ENCODE peak calls at places on chromosomes 13 and 19, in five cellular contexts. One of them, this sample, is unnamed. For H3K4me1, the result is how much of the 10 kb centered on the place peaks cover.

GRCh38 chr13:113951246-113951999 is 22.5 kb downstream of the C13orf46 start:
- DNase-seq in esophagus squamous epithelium: peak
- DNase-seq in fibroblast of lung: peak
- DNase-seq in PC-9: peak
- DNase-seq in breast epithelium: peak
- DNase-seq in this sample: no peak

GRCh38 chr19:6744381-6745288 is 5.2 kb downstream of the TRIP10 start:
- DNase-seq in breast epithelium: peak
- DNase-seq in fibroblast of lung: peak
- DNase-seq in PC-9: peak
- DNase-seq in esophagus squamous epithelium: no peak
- DNase-seq in this sample: peak

GRCh38 chr13:114088863-114089262 is 43.6 kb downstream of the RASA3 start:
- DNase-seq in fibroblast of lung: no peak
- DNase-seq in breast epithelium: no peak
- DNase-seq in esophagus squamous epithelium: no peak
- DNase-seq in PC-9: no peak
- DNase-seq in this sample: no peak

GRCh38 chr13:22060187-22060586 is 389.3 kb downstream of the FGF9 start:
- DNase-seq in esophagus squamous epithelium: no peak
- DNase-seq in fibroblast of lung: no peak
- DNase-seq in PC-9: no peak
- DNase-seq in breast epithelium: no peak
- DNase-seq in this sample: no peak

GRCh38 chr19:10518444-10519361 is 1.5 kb upstream of the S1PR5 start:
- DNase-seq in PC-9: no peak
- DNase-seq in esophagus squamous epithelium: no peak
- DNase-seq in fibroblast of lung: no peak
- DNase-seq in breast epithelium: no peak
- DNase-seq in this sample: no peak

GRCh38 chr19:45526143-45526542 is 18.9 kb downstream of the VASP start:
- DNase-seq in esophagus squamous epithelium: no peak
- DNase-seq in fibroblast of lung: peak
- DNase-seq in breast epithelium: peak
- DNase-seq in PC-9: peak
- DNase-seq in this sample: no peak

GRCh38 chr13:50069255-50069654 is 54.0 kb downstream of the KCNRG start:
- DNase-seq in fibroblast of lung: peak
- DNase-seq in PC-9: no peak
- DNase-seq in breast epithelium: no peak
- DNase-seq in esophagus squamous epithelium: no peak
- DNase-seq in this sample: no peak

GRCh38 chr19:40596608-40597328 is 4.4 kb upstream of the LTBP4 start:
- DNase-seq in breast epithelium: no peak
- DNase-seq in fibroblast of lung: peak
- DNase-seq in esophagus squamous epithelium: no peak
- DNase-seq in PC-9: peak
- DNase-seq in this sample: no peak

GRCh38 chr13:97125810-97126738 is 96.1 kb upstream of the MBNL2 start:
- DNase-seq in PC-9: peak
- DNase-seq in breast epithelium: no peak
- DNase-seq in fibroblast of lung: no peak
- DNase-seq in esophagus squamous epithelium: no peak
- DNase-seq in this sample: no peak

GRCh38 chr19:7874080-7874856 is at the start of gene PRR36:
- DNase-seq in esophagus squamous epithelium: no peak
- DNase-seq in breast epithelium: peak
- DNase-seq in fibroblast of lung: no peak
- DNase-seq in PC-9: peak
- DNase-seq in this sample: no peak

GRCh38 chr19:14147797-14148605 is 11.6 kb upstream of the ASF1B start:
- DNase-seq in esophagus squamous epithelium: no peak
- DNase-seq in breast epithelium: peak
- DNase-seq in PC-9: peak
- DNase-seq in fibroblast of lung: peak
- DNase-seq in this sample: no peak

GRCh38 chr19:47379398-47379938 is 30.4 kb downstream of the DHX34 start:
- DNase-seq in esophagus squamous epithelium: no peak
- DNase-seq in fibroblast of lung: no peak
- DNase-seq in breast epithelium: no peak
- DNase-seq in PC-9: no peak
- DNase-seq in this sample: no peak

GRCh38 chr13:82822935-82823334 is 1059.3 kb downstream of the SLITRK1 start:
- DNase-seq in esophagus squamous epithelium: no peak
- DNase-seq in fibroblast of lung: no peak
- DNase-seq in breast epithelium: no peak
- DNase-seq in PC-9: no peak
- DNase-seq in this sample: no peak

GRCh38 chr13:75145926-75146325 is 336.0 kb downstream of the TBC1D4 start:
- DNase-seq in PC-9: no peak
- DNase-seq in breast epithelium: no peak
- DNase-seq in fibroblast of lung: peak
- DNase-seq in esophagus squamous epithelium: no peak
- DNase-seq in this sample: no peak

GRCh38 chr19:23521471-23521870 is 126.2 kb upstream of the ZNF91 start:
- DNase-seq in fibroblast of lung: no peak
- DNase-seq in PC-9: no peak
- DNase-seq in breast epithelium: no peak
- DNase-seq in esophagus squamous epithelium: no peak
- DNase-seq in this sample: peak

GRCh38 chr13:92843549-92843948 is 383.1 kb upstream of the GPC6 start:
- DNase-seq in esophagus squamous epithelium: no peak
- DNase-seq in PC-9: no peak
- DNase-seq in breast epithelium: no peak
- DNase-seq in fibroblast of lung: peak
- DNase-seq in this sample: no peak

GRCh38 chr13:113792821-113793717 is 34.0 kb downstream of the TMEM255B start:
- DNase-seq in PC-9: no peak
- DNase-seq in esophagus squamous epithelium: no peak
- DNase-seq in fibroblast of lung: no peak
- DNase-seq in breast epithelium: no peak
- DNase-seq in this sample: no peak

GRCh38 chr19:22545751-22546150 is 88.4 kb upstream of the ZNF492 start:
- DNase-seq in PC-9: peak
- DNase-seq in fibroblast of lung: no peak
- DNase-seq in esophagus squamous epithelium: no peak
- DNase-seq in breast epithelium: peak
- DNase-seq in this sample: no peak

GRCh38 chr13:51827254-51827653 is 17.7 kb downstream of the TMEM272 start:
- DNase-seq in breast epithelium: no peak
- DNase-seq in fibroblast of lung: no peak
- DNase-seq in esophagus squamous epithelium: no peak
- DNase-seq in PC-9: no peak
- DNase-seq in this sample: no peak

GRCh38 chr13:113129921-113130750 is 7.5 kb downstream of the F10 start:
- DNase-seq in fibroblast of lung: peak
- DNase-seq in PC-9: no peak
- DNase-seq in esophagus squamous epithelium: no peak
- DNase-seq in breast epithelium: no peak
- DNase-seq in this sample: peak

GRCh38 chr13:79282508-79282907 is 123.5 kb downstream of the RBM26 start:
- DNase-seq in fibroblast of lung: no peak
- DNase-seq in PC-9: no peak
- DNase-seq in esophagus squamous epithelium: no peak
- DNase-seq in breast epithelium: no peak
- DNase-seq in this sample: no peak

GRCh38 chr13:36819811-36820140 is 754 bp downstream of the RFXAP start:
- DNase-seq in fibroblast of lung: peak
- DNase-seq in PC-9: peak
- DNase-seq in esophagus squamous epithelium: no peak
- DNase-seq in breast epithelium: no peak
- DNase-seq in this sample: no peak

GRCh38 chr19:36093687-36094086 is 17.3 kb upstream of the OVOL3 start:
- DNase-seq in PC-9: no peak
- DNase-seq in fibroblast of lung: no peak
- DNase-seq in esophagus squamous epithelium: no peak
- DNase-seq in breast epithelium: no peak
- DNase-seq in this sample: no peak

GRCh38 chr13:33441015-33441414 is 155.5 kb upstream of the STARD13 start:
- DNase-seq in breast epithelium: no peak
- DNase-seq in esophagus squamous epithelium: no peak
- DNase-seq in PC-9: peak
- DNase-seq in fibroblast of lung: peak
- DNase-seq in this sample: no peak

GRCh38 chr19:55985254-55985653 is 1.3 kb upstream of the NLRP5 start:
- DNase-seq in fibroblast of lung: no peak
- DNase-seq in breast epithelium: no peak
- DNase-seq in PC-9: no peak
- DNase-seq in esophagus squamous epithelium: no peak
- DNase-seq in this sample: no peak

GRCh38 chr19:17985037-17985818 is 18.3 kb downstream of the KCNN1 start:
- DNase-seq in esophagus squamous epithelium: no peak
- DNase-seq in fibroblast of lung: no peak
- DNase-seq in PC-9: no peak
- DNase-seq in breast epithelium: no peak
- DNase-seq in this sample: no peak

GRCh38 chr13:23469901-23470525 is 36.5 kb upstream of the SACS start:
- DNase-seq in breast epithelium: no peak
- DNase-seq in PC-9: no peak
- DNase-seq in esophagus squamous epithelium: no peak
- DNase-seq in fibroblast of lung: no peak
- DNase-seq in this sample: no peak

GRCh38 chr19:16200776-16201391 is 3.2 kb downstream of the AP1M1 start:
- DNase-seq in PC-9: no peak
- DNase-seq in breast epithelium: no peak
- DNase-seq in fibroblast of lung: no peak
- DNase-seq in esophagus squamous epithelium: no peak
- DNase-seq in this sample: no peak

GRCh38 chr13:23801141-23801540 is 88.1 kb downstream of the MIPEP start:
- DNase-seq in fibroblast of lung: no peak
- DNase-seq in esophagus squamous epithelium: no peak
- DNase-seq in PC-9: no peak
- DNase-seq in breast epithelium: no peak
- DNase-seq in this sample: no peak

DNA sequence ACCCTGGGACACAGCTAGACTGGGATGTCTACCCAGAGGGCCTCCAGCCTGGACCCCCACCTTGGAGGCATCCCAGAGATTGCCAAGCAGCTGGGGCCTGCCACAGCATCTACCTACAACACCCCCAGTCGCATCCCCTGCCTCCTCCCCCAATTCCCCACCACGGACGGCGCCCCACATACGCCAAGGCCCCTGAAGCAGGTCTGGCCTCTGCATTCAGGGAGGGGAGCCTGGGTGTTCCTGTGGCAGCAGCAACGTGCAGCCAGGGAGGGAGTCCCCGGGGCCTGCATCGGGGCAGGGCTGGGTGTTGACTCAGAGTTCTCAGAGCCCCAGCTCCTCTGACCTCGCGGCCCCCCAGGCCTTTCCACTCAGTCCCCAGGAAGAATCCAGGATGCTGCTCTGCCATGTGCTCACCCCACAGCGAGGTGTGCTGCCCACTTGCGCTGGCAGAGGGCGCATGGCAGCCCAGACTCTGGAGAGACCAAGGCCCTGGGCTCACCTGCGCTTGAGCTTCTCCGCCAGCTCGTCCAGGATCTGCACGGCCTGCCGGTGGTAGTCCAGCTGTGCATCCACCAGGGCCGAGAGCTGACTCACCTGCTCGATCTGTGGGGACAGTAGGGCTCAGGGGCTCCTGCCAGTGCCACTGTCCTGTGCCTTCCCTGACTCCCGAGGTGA is 19.6 kb downstream of the MPND start:
- DNase-seq in breast epithelium: no peak
- DNase-seq in PC-9: peak
- DNase-seq in esophagus squamous epithelium: no peak
- DNase-seq in fibroblast of lung: no peak
- DNase-seq in this sample: no peak
- TF ChIP-seq CTCF in breast epithelium: no peak
- TF ChIP-seq CTCF in PC-9: peak
- TF ChIP-seq CTCF in esophagus squamous epithelium: peak
- TF ChIP-seq CTCF in fibroblast of lung: peak
- TF ChIP-seq CTCF in this sample: no peak

GRCh38 chr13:29597246-29597645 is 1.8 kb upstream of the SLC7A1 start:
- DNase-seq in esophagus squamous epithelium: no peak
- DNase-seq in breast epithelium: no peak
- DNase-seq in fibroblast of lung: no peak
- DNase-seq in PC-9: no peak
- DNase-seq in this sample: no peak
- H3K4me1 ChIP-seq in esophagus squamous epithelium: under half
- H3K4me1 ChIP-seq in breast epithelium: under half
- H3K4me1 ChIP-seq in fibroblast of lung: under half
- H3K4me1 ChIP-seq in PC-9: under half
- H3K4me1 ChIP-seq in this sample: under half

GRCh38 chr19:2479556-2480194 is 3.7 kb downstream of the GADD45B start:
- DNase-seq in esophagus squamous epithelium: no peak
- DNase-seq in breast epithelium: no peak
- DNase-seq in PC-9: no peak
- DNase-seq in fibroblast of lung: no peak
- DNase-seq in this sample: no peak
- TF ChIP-seq CTCF in esophagus squamous epithelium: peak
- TF ChIP-seq CTCF in breast epithelium: no peak
- TF ChIP-seq CTCF in PC-9: no peak
- TF ChIP-seq CTCF in fibroblast of lung: peak
- TF ChIP-seq CTCF in this sample: no peak

GRCh38 chr19:19057720-19058119 is 6.1 kb upstream of the SLC25A42 start:
- DNase-seq in breast epithelium: no peak
- DNase-seq in esophagus squamous epithelium: no peak
- DNase-seq in fibroblast of lung: no peak
- DNase-seq in PC-9: no peak
- DNase-seq in this sample: no peak
- H3K4me1 ChIP-seq in breast epithelium: under half
- H3K4me1 ChIP-seq in esophagus squamous epithelium: under half
- H3K4me1 ChIP-seq in fibroblast of lung: under half
- H3K4me1 ChIP-seq in PC-9: under half
- H3K4me1 ChIP-seq in this sample: under half

DNA sequence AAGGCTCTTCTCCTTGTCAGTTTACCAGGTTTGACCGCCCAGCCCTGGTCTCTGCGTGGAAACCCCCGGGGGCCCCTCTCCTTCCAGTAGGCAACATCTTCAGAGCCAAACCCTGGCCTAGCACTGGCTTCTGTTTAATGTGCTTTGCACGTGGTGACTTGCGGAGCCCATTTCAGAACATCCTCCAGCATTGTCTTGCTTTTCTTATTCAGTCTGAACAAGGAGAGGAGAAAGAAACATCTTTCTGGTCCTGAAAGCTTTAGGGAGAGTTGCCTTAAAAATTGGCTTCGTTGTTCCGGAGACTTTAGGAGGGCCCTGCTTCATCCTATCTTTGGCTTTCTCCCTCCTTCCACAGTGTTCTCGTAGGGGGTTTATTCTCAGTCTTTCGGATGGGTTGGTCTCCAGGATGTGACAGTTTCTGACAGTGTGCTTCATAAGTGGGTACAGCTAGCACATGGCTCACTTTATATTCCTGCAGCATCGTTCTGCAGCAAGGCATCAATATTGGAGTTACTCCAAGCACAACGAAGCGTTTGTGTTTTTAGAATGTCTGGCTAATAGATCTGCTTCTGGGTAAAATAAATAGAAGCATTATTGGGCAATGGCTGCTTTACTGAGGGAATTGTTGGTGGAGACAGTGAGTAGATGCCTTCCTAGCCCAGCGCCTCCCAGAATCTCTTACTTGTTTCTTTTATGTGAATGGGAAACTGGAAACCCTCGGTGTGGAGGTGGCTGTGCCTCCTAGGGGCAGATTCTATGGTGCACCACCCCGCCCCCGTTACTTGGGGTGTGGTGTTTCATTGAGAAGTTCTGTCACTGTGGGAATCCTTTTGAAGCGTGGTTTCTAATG is 1.8 kb downstream of the FARP1 start:
- DNase-seq in fibroblast of lung: peak
- DNase-seq in breast epithelium: no peak
- DNase-seq in esophagus squamous epithelium: no peak
- DNase-seq in PC-9: peak
- DNase-seq in this sample: no peak
- TF ChIP-seq CTCF in fibroblast of lung: peak
- TF ChIP-seq CTCF in breast epithelium: no peak
- TF ChIP-seq CTCF in esophagus squamous epithelium: no peak
- TF ChIP-seq CTCF in PC-9: no peak
- TF ChIP-seq CTCF in this sample: no peak

GRCh38 chr13:40617801-40618356 is 48.6 kb downstream of the FOXO1 start:
- DNase-seq in esophagus squamous epithelium: no peak
- DNase-seq in PC-9: no peak
- DNase-seq in fibroblast of lung: no peak
- DNase-seq in breast epithelium: no peak
- DNase-seq in this sample: no peak
- H3K4me1 ChIP-seq in esophagus squamous epithelium: under half
- H3K4me1 ChIP-seq in PC-9: under half
- H3K4me1 ChIP-seq in fibroblast of lung: under half
- H3K4me1 ChIP-seq in breast epithelium: under half
- H3K4me1 ChIP-seq in this sample: half or more